ENCODE peak calls at places on chromosomes 7 and 10, in ten cellular contexts. R is osteocyte, Y is spleen, Z is T-cell, X is KG1, S is HTR-8/SVneo, U is progenitor cell of endocrine pancreas, F is anterior cingulate cortex, J is B cell, Q is right atrium auricular region. T is an unnamed sample.

GRCh38 chr10:42801135-42801534 is 18.5 kb downstream of the BMS1 start:
- DNase-seq in F (no peak), J (no peak), S (no peak), U (no peak), X (no peak), Z (no peak), Q (no peak), Y (no peak), R (no peak), T (no peak)

GRCh38 chr10:343231-344215 is 208.3 kb downstream of the ZMYND11 start:
- DNase-seq in S (no peak), F (no peak), Z (no peak), X (no peak), Q (no peak), U (no peak), J (no peak), R (no peak), Y (peak), T (no peak)

GRCh38 chr7:35753761-35754603 is 46.9 kb upstream of the SEPTIN7 start:
- DNase-seq in R (no peak), U (no peak), J (no peak), F (no peak), X (no peak), Z (no peak), Y (no peak), Q (peak), S (no peak), T (no peak)

GRCh38 chr10:22251751-22252285 is 34.0 kb upstream of the EBLN1 start:
- DNase-seq in U (peak), F (peak), Q (peak), J (peak), R (no peak), S (no peak), X (peak), Y (peak), Z (peak), T (peak)

GRCh38 chr10:14056545-14057332 is 274.0 kb downstream of the FRMD4A start:
- DNase-seq in Y (no peak), U (no peak), Q (no peak), F (no peak), Z (no peak), X (no peak), S (no peak), J (no peak), R (no peak), T (no peak)

GRCh38 chr7:137933270-137934017 is 68.4 kb downstream of the CREB3L2 start:
- DNase-seq in X (no peak), F (no peak), Y (no peak), J (no peak), R (no peak), Z (no peak), U (no peak), S (no peak), Q (no peak), T (no peak)

GRCh38 chr7:130387628-130388403 is 7.5 kb downstream of the CPA1 start:
- DNase-seq in Z (no peak), J (no peak), Y (no peak), U (no peak), X (no peak), S (no peak), R (peak), F (no peak), Q (peak), T (no peak)

GRCh38 chr10:93993782-93994668 is at the start of gene PLCE1:
- DNase-seq in F (no peak), U (peak), Z (no peak), J (peak), Q (no peak), S (no peak), R (peak), X (no peak), Y (peak), T (peak)

GRCh38 chr10:132696728-132697567 is 89.0 kb downstream of the NKX6-2 start:
- DNase-seq in J (no peak), X (no peak), Z (no peak), S (no peak), F (no peak), U (no peak), R (no peak), Y (peak), Q (no peak), T (no peak)

GRCh38 chr7:83850037-83850619 is 201.2 kb upstream of the SEMA3E start:
- DNase-seq in Q (no peak), S (no peak), R (no peak), F (no peak), U (no peak), X (no peak), J (no peak), Y (no peak), Z (no peak), T (no peak)

GRCh38 chr7:34675749-34676374 is 17.8 kb downstream of the NPSR1 start:
- DNase-seq in Y (no peak), U (no peak), X (no peak), R (no peak), Z (no peak), J (no peak), S (no peak), Q (no peak), F (no peak), T (no peak)

GRCh38 chr7:19674266-19674960 is 34.4 kb downstream of the POLR1F start:
- DNase-seq in S (no peak), Q (no peak), Z (no peak), X (no peak), Y (no peak), U (no peak), J (no peak), R (no peak), F (no peak), T (no peak)

GRCh38 chr7:2982831-2983230 is 60.8 kb downstream of the CARD11 start:
- DNase-seq in X (no peak), U (no peak), Q (no peak), S (no peak), Y (peak), R (no peak), J (peak), Z (peak), F (no peak), T (no peak)

GRCh38 chr10:99964791-99965190 is 45.0 kb downstream of the DNMBP start:
- DNase-seq in R (no peak), Q (no peak), X (no peak), Z (no peak), S (no peak), U (no peak), Y (no peak), F (no peak), J (no peak), T (no peak)

GRCh38 chr7:148715027-148715426 is 16.3 kb downstream of the CUL1 start:
- DNase-seq in X (no peak), Z (no peak), J (no peak), S (no peak), R (no peak), Q (no peak), U (no peak), Y (no peak), F (no peak), T (no peak)

GRCh38 chr7:113083132-113083833 is 3.3 kb downstream of the GPR85 start:
- DNase-seq in Q (no peak), X (no peak), J (no peak), F (no peak), S (no peak), U (no peak), Y (no peak), Z (no peak), R (no peak), T (no peak)

GRCh38 chr7:134855467-134855866 is 76.0 kb downstream of the CALD1 start:
- DNase-seq in U (no peak), F (no peak), J (no peak), Z (no peak), R (no peak), S (no peak), Q (no peak), Y (no peak), X (no peak), T (no peak)

GRCh38 chr7:134723904-134724303 is 55.5 kb upstream of the CALD1 start:
- DNase-seq in J (no peak), X (no peak), R (no peak), U (no peak), Z (no peak), F (no peak), S (no peak), Q (no peak), Y (no peak), T (no peak)

GRCh38 chr7:46286346-46286745 is 365.3 kb upstream of the IGFBP3 start:
- DNase-seq in Y (no peak), X (no peak), S (no peak), Q (no peak), R (no peak), J (no peak), U (no peak), F (no peak), Z (no peak), T (no peak)

GRCh38 chr7:118330373-118330772 is 105.9 kb downstream of the ANKRD7 start:
- DNase-seq in X (no peak), R (no peak), Z (no peak), U (no peak), Q (no peak), J (no peak), Y (no peak), S (no peak), F (no peak), T (no peak)

GRCh38 chr7:100357131-100357561 is 771 bp upstream of the PILRB start:
- DNase-seq in X (no peak), Z (no peak), Q (no peak), U (no peak), J (no peak), F (no peak), R (no peak), Y (no peak), S (no peak), T (no peak)

GRCh38 chr7:55066479-55066878 is 47.7 kb downstream of the EGFR start:
- DNase-seq in Q (no peak), Y (no peak), X (no peak), Z (no peak), R (no peak), F (no peak), J (no peak), S (no peak), U (no peak), T (no peak)

GRCh38 chr7:139644191-139644590 is 120.7 kb downstream of the CLEC2L start:
- DNase-seq in Q (no peak), X (no peak), S (no peak), J (no peak), R (no peak), F (no peak), Y (no peak), U (no peak), Z (peak), T (no peak)

GRCh38 chr10:5917305-5917704 is 27.3 kb downstream of the FBH1 start:
- DNase-seq in Z (no peak), J (no peak), R (no peak), S (no peak), F (no peak), Q (no peak), U (no peak), X (no peak), Y (no peak), T (no peak)